ENCODE peak calls at places on chromosomes 1 and 21, in ten cellular contexts. X, V, C, O, G, F, J, L, D and T are unnamed samples. For H3K27me3 and H3K4me1, the result is how much of the 10 kb centered on the place peaks cover.

GRCh38 chr1:220370041-220370700 is 97.9 kb upstream of the RAB3GAP2 start:
- DNase-seq in L (no peak), F (no peak), C (no peak), V (no peak), G (no peak), O (no peak), J (peak), D (no peak), X (no peak), T (no peak)

GRCh38 chr1:54498383-54499096 is 49.5 kb upstream of the ACOT11 start:
- DNase-seq in D (no peak), G (no peak), F (no peak), C (no peak), X (no peak), L (no peak), O (no peak), V (no peak), J (no peak), T (no peak)

GRCh38 chr21:33478858-33479678 is 706 bp downstream of the TMEM50B start:
- DNase-seq in O (no peak), J (peak), D (peak), L (peak), X (peak), V (peak), G (no peak), C (peak), F (peak), T (peak)

GRCh38 chr1:149936992-149937705 is 470 bp upstream of the MTMR11 start:
- DNase-seq in F (no peak), O (no peak), V (peak), L (peak), J (peak), X (no peak), D (no peak), C (no peak), G (no peak), T (peak)

GRCh38 chr1:40861227-40862003 is 748 bp downstream of the CITED4 start:
- DNase-seq in D (no peak), X (peak), C (peak), J (peak), O (no peak), F (peak), V (peak), L (no peak), G (peak), T (peak)

GRCh38 chr1:34597877-34598514 is 156.9 kb upstream of the GJB5 start:
- DNase-seq in X (peak), O (no peak), V (peak), J (peak), G (peak), D (no peak), C (peak), F (peak), L (peak), T (peak)

GRCh38 chr1:178931843-178932551 is 61.1 kb upstream of the ANGPTL1 start:
- DNase-seq in O (peak), X (no peak), C (peak), D (no peak), J (peak), G (peak), F (peak), L (no peak), V (peak), T (peak)

GRCh38 chr1:101406271-101406670 is 169.5 kb downstream of the S1PR1 start:
- DNase-seq in F (no peak), O (no peak), L (no peak), V (no peak), C (no peak), D (no peak), X (no peak), J (no peak), G (no peak), T (no peak)

GRCh38 chr1:236795757-236796719 is 946 bp downstream of the MTR start:
- DNase-seq in V (peak), C (no peak), X (no peak), G (no peak), F (no peak), L (no peak), D (no peak), J (peak), O (no peak), T (peak)

GRCh38 chr1:223776075-223776814 is 63.9 kb downstream of the CAPN2 start:
- DNase-seq in D (no peak), V (peak), F (peak), O (no peak), L (no peak), G (no peak), C (no peak), X (no peak), J (peak), T (no peak)

GRCh38 chr1:200374569-200375312 is 35.1 kb downstream of the ZNF281 start:
- DNase-seq in V (no peak), O (no peak), D (no peak), G (no peak), L (no peak), C (no peak), X (no peak), J (no peak), F (no peak), T (no peak)

GRCh38 chr1:117631361-117631760 is 25.5 kb downstream of the TENT5C start:
- DNase-seq in G (no peak), O (no peak), L (no peak), F (no peak), D (no peak), V (no peak), X (no peak), J (no peak), C (no peak), T (no peak)

GRCh38 chr1:3366181-3367051 is 88.0 kb upstream of the ARHGEF16 start:
- DNase-seq in D (no peak), F (peak), X (no peak), V (no peak), J (peak), L (no peak), G (peak), C (peak), O (no peak), T (no peak)

GRCh38 chr1:83763281-83764095 is 235.4 kb downstream of the TTLL7 start:
- DNase-seq in C (no peak), G (no peak), X (no peak), J (no peak), D (no peak), O (no peak), V (no peak), L (no peak), F (no peak), T (peak)

GRCh38 chr1:234214129-234214910 is 158.9 kb upstream of the COA6 start:
- DNase-seq in L (peak), J (no peak), G (peak), X (peak), F (peak), O (no peak), V (no peak), C (no peak), D (no peak), T (peak)

GRCh38 chr1:230972855-230973271 is 5.8 kb downstream of the TTC13 start:
- DNase-seq in X (no peak), O (no peak), G (no peak), L (no peak), D (no peak), C (no peak), F (no peak), J (no peak), V (peak), T (no peak)

GRCh38 chr1:39105841-39106765 is 80.0 kb downstream of the NDUFS5 start:
- DNase-seq in O (no peak), F (peak), D (no peak), C (peak), J (peak), V (peak), G (peak), L (peak), X (peak), T (peak)

GRCh38 chr1:169809370-169810095 is 14.8 kb upstream of the METTL18 start:
- DNase-seq in G (no peak), D (no peak), L (peak), F (no peak), V (no peak), C (no peak), O (no peak), X (no peak), J (peak), T (peak)

GRCh38 chr1:151970128-151970527 is 23.5 kb downstream of the S100A10 start:
- DNase-seq in X (no peak), V (no peak), J (no peak), F (no peak), C (no peak), O (no peak), D (no peak), L (no peak), G (no peak), T (no peak)

GRCh38 chr1:91700332-91700731 is 185.6 kb downstream of the TGFBR3 start:
- DNase-seq in G (no peak), L (no peak), F (no peak), O (no peak), V (no peak), X (no peak), J (peak), C (no peak), D (no peak), T (no peak)

GRCh38 chr1:61699893-61700851 is 24.8 kb downstream of the TM2D1 start:
- DNase-seq in V (no peak), J (peak), C (no peak), O (no peak), X (no peak), L (no peak), G (no peak), F (no peak), D (no peak), T (no peak)

GRCh38 chr21:45102391-45102932 is 28.1 kb downstream of the ADARB1 start:
- DNase-seq in C (no peak), O (no peak), X (no peak), G (no peak), D (no peak), V (peak), J (peak), L (peak), F (no peak), T (peak)

GRCh38 chr1:160400646-160401486 is 502 bp downstream of the VANGL2 start:
- DNase-seq in J (no peak), O (no peak), X (no peak), F (no peak), L (peak), D (no peak), C (peak), V (peak), G (no peak), T (no peak)

GRCh38 chr1:24003331-24003972 is 23.3 kb upstream of the SRSF10 start:
- DNase-seq in L (no peak), F (no peak), O (no peak), D (no peak), C (no peak), J (peak), V (no peak), X (no peak), G (no peak), T (no peak)

GRCh38 chr1:42046772-42047552 is 106.2 kb upstream of the GUCA2B start:
- DNase-seq in F (peak), G (no peak), X (peak), J (no peak), O (no peak), C (no peak), V (no peak), D (no peak), L (no peak), T (peak)

GRCh38 chr1:114203722-114204121 is 50.1 kb upstream of the SYT6 start:
- DNase-seq in D (no peak), X (no peak), G (no peak), V (no peak), C (no peak), O (no peak), L (no peak), J (no peak), F (no peak), T (no peak)

GRCh38 chr1:31954607-31955283 is 16.6 kb upstream of the PTP4A2 start:
- DNase-seq in D (no peak), J (peak), L (peak), C (peak), F (peak), X (peak), V (peak), G (peak), O (peak), T (peak)

GRCh38 chr1:108962681-108963051 is 618 bp downstream of the CLCC1 start:
- DNase-seq in D (no peak), V (peak), L (peak), G (no peak), O (no peak), F (no peak), X (no peak), J (no peak), C (peak), T (peak)

GRCh38 chr1:157168015-157168414 is 29.8 kb upstream of the ETV3 start:
- DNase-seq in D (no peak), F (no peak), C (no peak), X (no peak), J (no peak), G (no peak), L (no peak), V (no peak), O (no peak), T (no peak)

GRCh38 chr1:230935852-230936251 is 42.8 kb downstream of the TTC13 start:
- DNase-seq in F (no peak), G (no peak), J (no peak), X (no peak), V (no peak), L (no peak), O (no peak), C (no peak), D (no peak), T (no peak)

GRCh38 chr1:156816561-156817328 is at the start of gene SH2D2A:
- DNase-seq in C (peak), J (no peak), D (peak), O (no peak), X (no peak), G (peak), V (peak), F (peak), L (no peak), T (peak)

GRCh38 chr1:16026723-16027484 is 5.1 kb downstream of the CLCNKA start:
- DNase-seq in D (peak), V (no peak), X (no peak), J (no peak), C (peak), L (no peak), O (no peak), G (no peak), F (no peak), T (no peak)

GRCh38 chr1:94602312-94602711 is 60.8 kb upstream of the F3 start:
- DNase-seq in X (no peak), L (no peak), D (no peak), V (peak), G (no peak), C (no peak), O (no peak), J (peak), F (no peak), T (peak)

GRCh38 chr1:84271452-84272273 is 29.8 kb upstream of the SAMD13 start:
- DNase-seq in G (no peak), X (no peak), D (no peak), L (no peak), O (no peak), F (no peak), V (peak), J (peak), C (no peak), T (peak)

GRCh38 chr1:16181887-16182719 is 26.2 kb upstream of the EPHA2 start:
- DNase-seq in D (no peak), X (peak), O (peak), F (peak), G (peak), C (peak), J (peak), L (peak), V (peak), T (no peak)

GRCh38 chr1:39170731-39171375 is 33.6 kb upstream of the MACF1 start:
- DNase-seq in L (no peak), C (no peak), G (no peak), O (no peak), D (no peak), X (no peak), F (no peak), J (no peak), V (no peak), T (no peak)

GRCh38 chr1:165452336-165453130 is 7.6 kb upstream of the RXRG start:
- DNase-seq in O (no peak), X (no peak), V (no peak), C (no peak), J (no peak), D (no peak), G (no peak), F (peak), L (no peak), T (no peak)
- H3K27me3 ChIP-seq in O (under half), X (under half), V (under half), C (under half), J (under half), D (under half), G (under half), F (under half), L (under half), T (under half)

GRCh38 chr1:30695481-30695880 is 27.9 kb downstream of the MATN1 start:
- DNase-seq in X (peak), J (peak), F (peak), C (no peak), D (no peak), O (no peak), V (no peak), L (peak), G (peak), T (no peak)

GRCh38 chr1:30697571-30697970 is 25.8 kb downstream of the MATN1 start:
- DNase-seq in X (peak), J (no peak), O (no peak), F (no peak), D (no peak), C (no peak), V (no peak), G (peak), L (no peak), T (no peak)

GRCh38 chr1:30698401-30698981 is 24.9 kb downstream of the MATN1 start:
- DNase-seq in X (peak), C (no peak), O (no peak), J (no peak), V (no peak), D (no peak), L (no peak), F (peak), G (peak), T (no peak)

GRCh38 chr1:30697977-30698376 is 25.4 kb downstream of the MATN1 start:
- DNase-seq in L (no peak), X (no peak), O (no peak), F (peak), D (no peak), V (no peak), G (peak), C (no peak), J (peak), T (no peak)

GRCh38 chr1:30696831-30697230 is 26.6 kb downstream of the MATN1 start:
- DNase-seq in G (peak), C (no peak), L (no peak), F (peak), V (no peak), J (no peak), X (peak), O (no peak), D (no peak), T (no peak)
- H3K4me1 ChIP-seq in G (under half), C (under half), L (under half), F (under half), V (under half), J (under half), X (under half), O (under half), D (under half), T (under half)

DNA sequence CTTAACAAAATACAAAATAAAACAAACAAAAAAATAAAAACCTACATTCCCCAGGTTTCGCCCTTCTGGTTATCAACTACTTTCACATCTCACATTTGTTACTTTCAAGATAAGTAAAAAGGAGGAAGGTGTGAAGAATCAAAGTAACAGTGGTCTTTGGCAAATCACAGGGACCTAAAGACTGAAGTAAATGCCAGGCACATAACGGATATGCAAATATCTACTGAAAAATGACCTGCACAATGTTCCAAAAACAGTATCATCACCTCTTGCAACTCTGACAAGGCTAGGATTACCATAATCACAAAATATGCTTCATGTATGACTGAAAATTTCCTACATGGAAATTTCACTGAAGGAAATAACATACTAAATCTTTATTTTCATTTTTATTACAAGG is 29.3 kb downstream of the COP1 start:
- DNase-seq in L (no peak), J (no peak), G (no peak), X (no peak), D (no peak), F (no peak), C (no peak), O (no peak), V (no peak), T (no peak)
- H3K4me3 ChIP-seq in L (no peak), J (no peak), G (no peak), X (no peak), D (no peak), F (no peak), C (no peak), O (no peak), V (no peak), T (no peak)

GRCh38 chr1:75123756-75124155 is 10.4 kb upstream of the LHX8 start:
- DNase-seq in O (no peak), D (no peak), F (no peak), J (no peak), V (no peak), G (no peak), X (no peak), L (no peak), C (no peak), T (no peak)

GRCh38 chr1:75125161-75125681 is 9.0 kb upstream of the LHX8 start:
- DNase-seq in F (no peak), X (no peak), C (no peak), G (no peak), V (no peak), L (no peak), D (no peak), O (no peak), J (no peak), T (no peak)

GRCh38 chr1:75124510-75124909 is 9.7 kb upstream of the LHX8 start:
- DNase-seq in V (no peak), O (no peak), J (no peak), L (no peak), X (no peak), D (no peak), C (no peak), G (no peak), F (no peak), T (no peak)

GRCh38 chr1:75127916-75128717 is 6.1 kb upstream of the LHX8 start:
- DNase-seq in J (no peak), G (no peak), F (no peak), C (no peak), V (no peak), L (no peak), D (no peak), X (no peak), O (no peak), T (no peak)

DNA sequence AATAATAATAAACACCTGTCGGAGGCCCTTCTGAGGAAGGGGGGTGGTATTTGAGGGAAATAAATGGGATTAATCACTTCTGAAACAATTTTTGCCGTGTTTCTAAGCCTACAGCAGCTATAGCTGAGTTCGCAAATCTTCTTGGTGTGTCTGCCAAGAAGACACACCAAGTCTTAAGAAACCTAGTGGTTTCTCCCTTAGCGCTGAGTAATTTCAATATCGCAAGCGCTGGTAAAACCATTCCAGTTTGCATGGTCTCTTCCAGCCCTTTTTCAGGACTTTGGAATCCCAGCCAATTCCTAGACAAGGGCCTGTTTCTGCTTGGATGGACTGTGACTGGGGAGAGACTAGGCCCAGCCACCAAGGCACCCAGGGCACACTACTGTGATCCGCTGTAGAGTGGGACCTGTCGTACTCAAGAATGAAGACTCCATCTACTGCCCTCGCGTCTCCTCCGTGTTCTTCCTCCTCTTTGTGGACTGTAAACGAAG is 7.5 kb upstream of the LHX8 start:
- DNase-seq in L (no peak), G (no peak), C (no peak), X (no peak), J (no peak), O (no peak), V (no peak), F (no peak), D (no peak), T (no peak)
- H3K27me3 ChIP-seq in L (under half), G (under half), C (under half), X (under half), J (under half), O (under half), V (under half), F (under half), D (under half), T (half or more)

GRCh38 chr1:21940492-21940891 is 3.4 kb upstream of the HSPG2 start:
- DNase-seq in X (no peak), C (no peak), O (no peak), V (no peak), L (no peak), G (no peak), J (no peak), F (no peak), D (no peak), T (no peak)
- H3K4me1 ChIP-seq in X (under half), C (under half), O (under half), V (under half), L (under half), G (under half), J (under half), F (half or more), D (under half), T (under half)